ENCODE peak calls at places on chromosomes 5 and 9, in five cellular contexts. A is hippocampal formation, T is smooth muscle cell of the brain vasculature, G is epithelial cell of proximal tubule, Z is amniotic stem cell. Q is an unnamed sample.

GRCh38 chr9:7777776-7778175 is 21.8 kb downstream of the DMAC1 start:
- DNase-seq in A (no peak), T (no peak), Z (no peak), G (no peak), Q (no peak)

GRCh38 chr9:3696368-3696767 is 170.6 kb upstream of the RFX3 start:
- DNase-seq in Z (no peak), T (no peak), G (no peak), A (no peak), Q (no peak)

GRCh38 chr5:10031817-10032216 is 217.9 kb downstream of the ATPSCKMT start:
- DNase-seq in Z (no peak), T (no peak), G (no peak), A (no peak), Q (no peak)

GRCh38 chr9:75111019-75111622 is 22.8 kb downstream of the OSTF1 start:
- DNase-seq in T (no peak), A (no peak), G (no peak), Z (no peak), Q (no peak)

GRCh38 chr5:91955610-91956009 is 572.5 kb upstream of the ARRDC3 start:
- DNase-seq in T (no peak), A (no peak), Z (no peak), G (no peak), Q (no peak)

GRCh38 chr9:127776919-127777280 is 1.6 kb downstream of the SH2D3C start:
- DNase-seq in G (no peak), Z (no peak), T (no peak), A (no peak), Q (no peak)

GRCh38 chr9:136013116-136013515 is 51.9 kb upstream of the UBAC1 start:
- DNase-seq in Z (no peak), G (no peak), A (no peak), T (no peak), Q (no peak)

GRCh38 chr5:137254695-137255094 is 244.4 kb downstream of the SPOCK1 start:
- DNase-seq in A (peak), Z (no peak), G (no peak), T (no peak), Q (no peak)

GRCh38 chr9:22037954-22038690 is 29.0 kb upstream of the CDKN2B start:
- DNase-seq in G (no peak), T (no peak), Z (peak), A (no peak), Q (peak)

GRCh38 chr5:122523776-122524175 is 211.7 kb downstream of the SNCAIP start:
- DNase-seq in T (no peak), Z (no peak), G (no peak), A (no peak), Q (no peak)

GRCh38 chr5:58381566-58381965 is 78.3 kb downstream of the PLK2 start:
- DNase-seq in Z (no peak), T (no peak), A (no peak), G (no peak), Q (no peak)

GRCh38 chr5:132421442-132421841 is 51.9 kb downstream of the SLC22A5 start:
- DNase-seq in Z (no peak), A (no peak), T (no peak), G (no peak), Q (no peak)

GRCh38 chr5:124866355-124867063 is 120.1 kb upstream of the ZNF608 start:
- DNase-seq in A (no peak), Z (no peak), T (no peak), G (no peak), Q (peak)

GRCh38 chr9:122463828-122464632 is 13.7 kb downstream of the OR1J1 start:
- DNase-seq in T (no peak), A (no peak), Z (no peak), G (no peak), Q (peak)

GRCh38 chr5:109645591-109646236 is 44.0 kb upstream of the MAN2A1 start:
- DNase-seq in Z (no peak), A (peak), T (no peak), G (no peak), Q (no peak)

GRCh38 chr5:122585111-122585415 is 189.8 kb upstream of the SNX2 start:
- DNase-seq in T (no peak), Z (no peak), G (no peak), A (no peak), Q (no peak)

GRCh38 chr9:14136646-14137370 is 177.1 kb downstream of the NFIB start:
- DNase-seq in A (no peak), T (no peak), G (no peak), Z (no peak), Q (no peak)

GRCh38 chr5:1343315-1343751 is 1.6 kb downstream of the CLPTM1L start:
- DNase-seq in T (no peak), G (peak), Z (no peak), A (no peak), Q (no peak)

GRCh38 chr9:104780796-104781395 is 17.0 kb downstream of the NIPSNAP3B start:
- DNase-seq in A (no peak), Z (no peak), T (no peak), G (no peak), Q (peak)

GRCh38 chr5:150497989-150498317 is 10.0 kb upstream of the NDST1 start:
- DNase-seq in G (no peak), A (no peak), Z (no peak), T (no peak), Q (no peak)

GRCh38 chr9:90851444-90851843 is 49.8 kb downstream of the SYK start:
- DNase-seq in A (no peak), T (no peak), Z (no peak), G (no peak), Q (no peak)

GRCh38 chr9:75713373-75713772 is 177.1 kb upstream of the PCSK5 start:
- DNase-seq in A (no peak), Z (no peak), G (no peak), T (no peak), Q (no peak)

GRCh38 chr5:81787843-81788242 is 36.9 kb upstream of the SSBP2 start:
- DNase-seq in Z (no peak), T (no peak), A (peak), G (peak), Q (peak)

GRCh38 chr9:28810375-28811075 is 1237.2 kb upstream of the C9orf72 start:
- DNase-seq in T (no peak), Z (no peak), G (peak), A (no peak), Q (no peak)

GRCh38 chr5:67206381-67207328 is 10.1 kb upstream of the CD180 start:
- DNase-seq in T (no peak), Z (no peak), A (no peak), G (peak), Q (no peak)

GRCh38 chr5:179146277-179146676 is 86.1 kb downstream of the ZNF354C start:
- DNase-seq in A (no peak), Z (no peak), T (no peak), G (no peak), Q (no peak)

GRCh38 chr5:425714-426113 is 17.3 kb upstream of the EXOC3 start:
- DNase-seq in A (no peak), G (no peak), T (no peak), Z (no peak), Q (no peak)

GRCh38 chr5:83993803-83994202 is 273.1 kb upstream of the HAPLN1 start:
- DNase-seq in T (no peak), A (no peak), G (no peak), Z (no peak), Q (no peak)

GRCh38 chr5:103120607-103121200 is 603 bp downstream of the PPIP5K2 start:
- DNase-seq in A (no peak), Z (no peak), T (no peak), G (no peak), Q (peak)

GRCh38 chr9:137015976-137016375 is 12.1 kb downstream of the ABCA2 start:
- DNase-seq in G (no peak), Z (no peak), T (no peak), A (no peak), Q (no peak)

GRCh38 chr9:134061688-134062371 is 6.0 kb downstream of the BRD3 start:
- DNase-seq in T (no peak), Z (no peak), G (no peak), A (no peak), Q (no peak)

GRCh38 chr5:148951612-148952011 is 111.2 kb downstream of the SH3TC2 start:
- DNase-seq in G (no peak), T (no peak), A (no peak), Z (no peak), Q (no peak)

GRCh38 chr5:15502208-15502607 is 2.2 kb downstream of the FBXL7 start:
- DNase-seq in A (no peak), T (no peak), Z (no peak), G (no peak), Q (peak)